ENCODE peak calls at places on chromosomes 16 and 17, in five cellular contexts. One of them, this sample, is unnamed.
A peak's percentile ranks its signal among the peaks of the same experiment; 100 is the strongest.

GRCh38 chr17:21296097-21297025 is 11.8 kb downstream of the MAP2K3 start:
- DNase-seq in IMR-90: peak; percentile 40
- DNase-seq in body of pancreas: peak; percentile 38
- DNase-seq in cardiac muscle cell: no peak
- DNase-seq in neural progenitor cell: no peak
- DNase-seq in this sample: no peak

GRCh38 chr17:79836952-79837887 is 2.0 kb downstream of the CBX4 start:
- DNase-seq in IMR-90: peak; percentile 74
- DNase-seq in body of pancreas: peak; percentile 92
- DNase-seq in cardiac muscle cell: peak; percentile 88
- DNase-seq in neural progenitor cell: peak; percentile 63
- DNase-seq in this sample: peak; percentile 92

GRCh38 chr17:10022416-10022815 is 117.3 kb upstream of the RCVRN start:
- DNase-seq in IMR-90: no peak
- DNase-seq in body of pancreas: no peak
- DNase-seq in cardiac muscle cell: no peak
- DNase-seq in neural progenitor cell: peak; percentile 20
- DNase-seq in this sample: no peak

GRCh38 chr17:1640329-1641064 is 5.0 kb downstream of the SCARF1 start:
- DNase-seq in IMR-90: no peak
- DNase-seq in body of pancreas: peak; percentile 53
- DNase-seq in cardiac muscle cell: no peak
- DNase-seq in neural progenitor cell: no peak
- DNase-seq in this sample: no peak

GRCh38 chr16:81519298-81520150 is 74.9 kb downstream of the CMIP start:
- DNase-seq in IMR-90: no peak
- DNase-seq in body of pancreas: no peak
- DNase-seq in cardiac muscle cell: no peak
- DNase-seq in neural progenitor cell: no peak
- DNase-seq in this sample: no peak

GRCh38 chr16:63613701-63614100 is 1508.2 kb downstream of the CDH11 start:
- DNase-seq in IMR-90: peak; percentile 4
- DNase-seq in body of pancreas: no peak
- DNase-seq in cardiac muscle cell: peak; percentile 32
- DNase-seq in neural progenitor cell: no peak
- DNase-seq in this sample: no peak

GRCh38 chr16:2977440-2977839 is 2.8 kb downstream of the PKMYT1 start:
- DNase-seq in IMR-90: no peak
- DNase-seq in body of pancreas: peak; percentile 89
- DNase-seq in cardiac muscle cell: no peak
- DNase-seq in neural progenitor cell: no peak
- DNase-seq in this sample: peak; percentile 63

GRCh38 chr16:63466-63865 is 9.0 kb downstream of the RHBDF1 start:
- DNase-seq in IMR-90: no peak
- DNase-seq in body of pancreas: no peak
- DNase-seq in cardiac muscle cell: no peak
- DNase-seq in neural progenitor cell: no peak
- DNase-seq in this sample: no peak

GRCh38 chr16:10663744-10664143 is 31.0 kb downstream of the TEKT5 start:
- DNase-seq in IMR-90: no peak
- DNase-seq in body of pancreas: no peak
- DNase-seq in cardiac muscle cell: no peak
- DNase-seq in neural progenitor cell: no peak
- DNase-seq in this sample: no peak

GRCh38 chr16:2595376-2596200 is 57.8 kb downstream of the PDPK1 start:
- DNase-seq in IMR-90: no peak
- DNase-seq in body of pancreas: no peak
- DNase-seq in cardiac muscle cell: no peak
- DNase-seq in neural progenitor cell: no peak
- DNase-seq in this sample: no peak

GRCh38 chr17:77815127-77815905 is 143.2 kb upstream of the TNRC6C start:
- DNase-seq in IMR-90: no peak
- DNase-seq in body of pancreas: no peak
- DNase-seq in cardiac muscle cell: no peak
- DNase-seq in neural progenitor cell: no peak
- DNase-seq in this sample: no peak

GRCh38 chr16:88792078-88792550 is 7.1 kb upstream of the PIEZO1 start:
- DNase-seq in IMR-90: no peak
- DNase-seq in body of pancreas: no peak
- DNase-seq in cardiac muscle cell: no peak
- DNase-seq in neural progenitor cell: no peak
- DNase-seq in this sample: no peak

GRCh38 chr16:88063201-88063773 is 112.1 kb downstream of the BANP start:
- DNase-seq in IMR-90: peak; percentile 85
- DNase-seq in body of pancreas: no peak
- DNase-seq in cardiac muscle cell: peak; percentile 82
- DNase-seq in neural progenitor cell: no peak
- DNase-seq in this sample: no peak

GRCh38 chr17:75346906-75347305 is 57.7 kb upstream of the SLC25A19 start:
- DNase-seq in IMR-90: peak; percentile 72
- DNase-seq in body of pancreas: no peak
- DNase-seq in cardiac muscle cell: peak; percentile 52
- DNase-seq in neural progenitor cell: peak; percentile 58
- DNase-seq in this sample: no peak

GRCh38 chr17:78785663-78786057 is 3.6 kb upstream of the CYTH1 start:
- DNase-seq in IMR-90: no peak
- DNase-seq in body of pancreas: no peak
- DNase-seq in cardiac muscle cell: no peak
- DNase-seq in neural progenitor cell: no peak
- DNase-seq in this sample: no peak

GRCh38 chr17:247767-248166 is 66.3 kb upstream of the DOC2B start:
- DNase-seq in IMR-90: no peak
- DNase-seq in body of pancreas: no peak
- DNase-seq in cardiac muscle cell: no peak
- DNase-seq in neural progenitor cell: no peak
- DNase-seq in this sample: no peak

GRCh38 chr16:2973081-2973480 is 3.9 kb downstream of the PAQR4 start:
- DNase-seq in IMR-90: no peak
- DNase-seq in body of pancreas: no peak
- DNase-seq in cardiac muscle cell: no peak
- DNase-seq in neural progenitor cell: no peak
- DNase-seq in this sample: no peak

GRCh38 chr16:86391987-86392386 is 118.3 kb upstream of the FOXF1 start:
- DNase-seq in IMR-90: peak; percentile 93
- DNase-seq in body of pancreas: no peak
- DNase-seq in cardiac muscle cell: peak; percentile 47
- DNase-seq in neural progenitor cell: no peak
- DNase-seq in this sample: no peak
- H3K4me1 ChIP-seq in IMR-90: peaks cover 28% of the 10 kb centered on the region
- H3K4me1 ChIP-seq in body of pancreas: no peaks in the 10 kb centered on the region
- H3K4me1 ChIP-seq in cardiac muscle cell: no peaks in the 10 kb centered on the region
- H3K4me1 ChIP-seq in neural progenitor cell: peaks cover 6% of the 10 kb centered on the region
- H3K4me1 ChIP-seq in this sample: peaks cover 8% of the 10 kb centered on the region

GRCh38 chr17:73196500-73196899 is 3.6 kb downstream of the COG1 start:
- DNase-seq in IMR-90: no peak
- DNase-seq in body of pancreas: peak; percentile 77
- DNase-seq in cardiac muscle cell: peak; percentile 56
- DNase-seq in neural progenitor cell: peak; percentile 68
- DNase-seq in this sample: no peak
- TF ChIP-seq CTCF in IMR-90: peak; percentile 20
- TF ChIP-seq CTCF in body of pancreas: peak; percentile 61
- TF ChIP-seq CTCF in cardiac muscle cell: peak; percentile 58
- TF ChIP-seq CTCF in neural progenitor cell: peak; percentile 50
- TF ChIP-seq CTCF in this sample: no peak

DNA sequence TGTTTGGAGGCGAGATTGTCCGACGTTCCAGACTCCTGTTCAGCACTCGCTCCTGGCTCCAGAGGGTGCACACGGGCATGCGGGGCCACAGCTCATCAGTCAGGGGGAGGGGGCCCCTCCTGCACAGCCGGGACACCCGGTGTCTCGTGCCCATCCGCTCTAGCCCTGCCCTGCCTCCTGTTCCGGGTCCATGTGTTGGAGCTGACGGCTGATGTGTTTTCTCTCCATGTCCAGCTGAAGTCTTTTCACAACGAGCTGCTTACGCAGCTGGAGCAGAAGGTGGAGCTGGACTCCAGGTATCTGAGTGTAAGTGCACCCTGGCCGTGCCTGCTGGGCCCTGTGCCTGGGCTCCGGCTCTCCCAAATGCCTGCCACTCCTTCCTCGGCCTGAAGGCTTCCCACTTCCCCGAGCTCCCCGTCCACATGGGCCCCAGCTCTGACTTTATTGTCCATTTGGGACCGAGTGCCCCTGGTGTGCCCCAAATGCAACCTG is 50.5 kb downstream of the BAIAP2 start:
- DNase-seq in IMR-90: no peak
- DNase-seq in body of pancreas: no peak
- DNase-seq in cardiac muscle cell: no peak
- DNase-seq in neural progenitor cell: no peak
- DNase-seq in this sample: no peak
- H3K4me1 ChIP-seq in IMR-90: no peaks in the 10 kb centered on the region
- H3K4me1 ChIP-seq in body of pancreas: peaks cover 28% of the 10 kb centered on the region
- H3K4me1 ChIP-seq in cardiac muscle cell: no peaks in the 10 kb centered on the region
- H3K4me1 ChIP-seq in neural progenitor cell: peaks cover 1% of the 10 kb centered on the region
- H3K4me1 ChIP-seq in this sample: no peaks in the 10 kb centered on the region

GRCh38 chr17:6641374-6641818 is 536 bp downstream of the TXNDC17 start:
- DNase-seq in IMR-90: no peak
- DNase-seq in body of pancreas: no peak
- DNase-seq in cardiac muscle cell: peak; percentile 32
- DNase-seq in neural progenitor cell: no peak
- DNase-seq in this sample: no peak

GRCh38 chr17:6639014-6639650 is 1.4 kb downstream of the KIAA0753 start:
- DNase-seq in IMR-90: no peak
- DNase-seq in body of pancreas: no peak
- DNase-seq in cardiac muscle cell: no peak
- DNase-seq in neural progenitor cell: no peak
- DNase-seq in this sample: no peak

GRCh38 chr17:6638046-6638908 is 2.2 kb downstream of the KIAA0753 start:
- DNase-seq in IMR-90: no peak
- DNase-seq in body of pancreas: no peak
- DNase-seq in cardiac muscle cell: no peak
- DNase-seq in neural progenitor cell: no peak
- DNase-seq in this sample: no peak

GRCh38 chr17:6640536-6641373 is at the start of the genes KIAA0753 and TXNDC17:
- DNase-seq in IMR-90: peak; percentile 90
- DNase-seq in body of pancreas: peak; percentile 89
- DNase-seq in cardiac muscle cell: peak; percentile 93
- DNase-seq in neural progenitor cell: peak; percentile 93
- DNase-seq in this sample: peak; percentile 94

DNA sequence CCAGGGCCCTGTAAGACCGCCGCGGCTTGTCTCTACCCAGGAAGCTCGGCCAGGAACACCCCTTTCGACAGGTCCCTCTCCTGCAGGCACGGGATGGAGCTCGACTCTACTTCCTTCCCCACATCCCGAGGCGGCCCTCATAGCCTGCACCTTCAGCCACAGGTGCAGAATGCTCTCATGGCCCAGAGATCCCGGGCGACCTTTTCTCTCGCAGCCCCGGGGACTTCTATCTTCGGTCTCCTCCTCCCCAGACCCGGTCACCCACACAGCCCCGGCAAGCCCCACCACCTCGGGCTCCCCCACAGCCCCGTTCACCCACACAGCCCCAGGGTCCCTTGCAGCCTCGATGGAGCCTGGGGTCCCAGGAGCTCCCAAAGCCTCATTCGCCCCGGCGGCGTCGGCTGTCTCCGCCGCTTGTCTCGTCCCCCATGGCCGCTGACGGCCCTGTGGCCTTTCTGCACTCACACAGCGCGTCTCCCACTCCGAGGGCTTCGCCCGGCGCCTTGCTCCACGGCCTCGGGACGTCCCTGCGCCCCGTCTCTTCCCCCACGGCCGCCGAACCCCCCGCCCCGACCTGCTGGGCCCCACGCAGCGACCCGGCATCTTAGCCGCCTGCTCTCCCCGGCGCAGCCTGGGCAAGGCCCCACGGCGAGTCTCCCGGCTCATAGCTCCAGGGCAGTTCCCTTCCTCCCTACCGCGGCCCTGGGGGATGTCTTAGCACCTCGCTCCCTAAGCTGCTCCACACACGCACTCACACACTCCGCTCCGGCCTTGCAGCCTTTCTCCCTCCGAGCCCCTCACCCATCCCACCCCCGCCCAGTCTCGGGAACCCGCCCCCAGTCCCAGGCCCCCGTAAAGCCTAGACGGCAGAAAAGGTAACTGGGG is 618 bp downstream of the KIAA0753 start:
- DNase-seq in IMR-90: peak; percentile 38
- DNase-seq in body of pancreas: no peak
- DNase-seq in cardiac muscle cell: peak; percentile 59
- DNase-seq in neural progenitor cell: peak; percentile 72
- DNase-seq in this sample: no peak
- TF ChIP-seq CTCF in IMR-90: no peak
- TF ChIP-seq CTCF in body of pancreas: no peak
- TF ChIP-seq CTCF in cardiac muscle cell: no peak
- TF ChIP-seq CTCF in neural progenitor cell: no peak
- TF ChIP-seq CTCF in this sample: no peak

GRCh38 chr17:6815775-6816174 is 15.8 kb downstream of the TEKT1 start:
- DNase-seq in IMR-90: no peak
- DNase-seq in body of pancreas: no peak
- DNase-seq in cardiac muscle cell: no peak
- DNase-seq in neural progenitor cell: no peak
- DNase-seq in this sample: no peak
- H3K4me1 ChIP-seq in IMR-90: no peaks in the 10 kb centered on the region
- H3K4me1 ChIP-seq in body of pancreas: no peaks in the 10 kb centered on the region
- H3K4me1 ChIP-seq in cardiac muscle cell: no peaks in the 10 kb centered on the region
- H3K4me1 ChIP-seq in neural progenitor cell: no peaks in the 10 kb centered on the region
- H3K4me1 ChIP-seq in this sample: no peaks in the 10 kb centered on the region

GRCh38 chr16:4358831-4359561 is 7.9 kb upstream of the PAM16 start:
- DNase-seq in IMR-90: no peak
- DNase-seq in body of pancreas: peak; percentile 69
- DNase-seq in cardiac muscle cell: peak; percentile 58
- DNase-seq in neural progenitor cell: peak; percentile 88
- DNase-seq in this sample: peak; percentile 69
- TF ChIP-seq CTCF in IMR-90: peak; percentile 83
- TF ChIP-seq CTCF in body of pancreas: peak; percentile 85
- TF ChIP-seq CTCF in cardiac muscle cell: peak; percentile 95
- TF ChIP-seq CTCF in neural progenitor cell: peak; percentile 99
- TF ChIP-seq CTCF in this sample: peak; percentile 59

GRCh38 chr17:36919407-36919968 is 17.8 kb upstream of the LHX1 start:
- DNase-seq in IMR-90: no peak
- DNase-seq in body of pancreas: no peak
- DNase-seq in cardiac muscle cell: no peak
- DNase-seq in neural progenitor cell: peak; percentile 45
- DNase-seq in this sample: no peak
- H3K4me1 ChIP-seq in IMR-90: no peaks in the 10 kb centered on the region
- H3K4me1 ChIP-seq in body of pancreas: no peaks in the 10 kb centered on the region
- H3K4me1 ChIP-seq in cardiac muscle cell: peaks cover 71% of the 10 kb centered on the region
- H3K4me1 ChIP-seq in neural progenitor cell: peaks cover 48% of the 10 kb centered on the region
- H3K4me1 ChIP-seq in this sample: no peaks in the 10 kb centered on the region

DNA sequence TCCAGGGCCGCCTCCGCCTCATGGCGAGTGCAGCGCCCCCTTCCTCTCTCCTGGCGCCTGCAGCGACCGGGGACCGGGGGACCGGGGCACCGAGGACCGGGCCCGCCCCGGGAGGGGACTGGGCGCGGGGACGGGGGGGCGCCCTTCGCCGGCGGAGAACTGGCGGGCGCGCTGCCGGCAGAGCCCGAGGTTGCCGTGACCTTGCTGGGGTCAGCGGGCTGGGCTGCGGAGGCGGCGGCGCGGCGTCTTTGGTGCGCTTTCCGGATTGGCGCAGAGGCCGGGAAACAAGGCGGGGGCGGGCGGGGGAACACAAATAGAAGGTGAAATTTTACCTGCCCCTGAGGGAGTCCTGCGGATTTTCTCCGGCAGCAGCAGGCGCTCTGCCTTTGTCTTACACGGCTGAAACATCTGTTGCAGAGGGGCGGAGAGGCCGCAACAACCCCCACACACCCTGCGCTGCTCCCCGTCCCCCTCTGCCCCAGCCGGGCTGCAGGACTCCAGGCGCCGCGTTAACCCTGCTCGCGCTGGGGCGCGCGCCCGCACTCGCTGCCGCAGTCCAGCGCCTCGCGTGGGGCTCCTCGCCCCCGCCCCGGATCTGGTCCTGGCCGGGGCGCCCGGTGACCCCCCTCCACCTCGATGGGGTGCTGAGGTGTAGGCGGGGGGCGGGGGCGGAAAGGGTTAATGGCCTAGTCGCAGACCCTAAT is 53.5 kb downstream of the SREBF1 start:
- DNase-seq in IMR-90: no peak
- DNase-seq in body of pancreas: peak; percentile 79
- DNase-seq in cardiac muscle cell: peak; percentile 47
- DNase-seq in neural progenitor cell: peak; percentile 88
- DNase-seq in this sample: peak; percentile 64
- TF ChIP-seq CTCF in IMR-90: no peak
- TF ChIP-seq CTCF in body of pancreas: peak; percentile 15
- TF ChIP-seq CTCF in cardiac muscle cell: no peak
- TF ChIP-seq CTCF in neural progenitor cell: peak; percentile 55
- TF ChIP-seq CTCF in this sample: no peak

This sample was measured in lung.